ENCODE peak calls at places on chromosomes 6 and 20, in seven cellular contexts. M is epithelial cell of proximal tubule; S is SW480; W is HT-29; C is IMR-90; Y is PC-3; J is central memory CD4-positive, alpha-beta T cell. T is an unnamed sample.

GRCh38 chr6:127207591-127208120 is 59.0 kb upstream of the RNF146 start:
- DNase-seq in M (no peak), S (no peak), W (no peak), C (peak; percentile 61), Y (peak; percentile 40), J (no peak), T (peak; percentile 62)

GRCh38 chr20:32763202-32763999 is 1.2 kb downstream of the DNMT3B start:
- DNase-seq in M (no peak), S (peak; percentile 43), W (peak; percentile 8), C (no peak), Y (peak; percentile 34), J (no peak), T (no peak)

GRCh38 chr6:163335671-163336545 is 78.6 kb upstream of the QKI start:
- DNase-seq in M (no peak), S (no peak), W (no peak), C (peak; percentile 8), Y (no peak), J (no peak), T (no peak)

GRCh38 chr20:34271961-34272360 is 30.7 kb downstream of the ASIP start:
- DNase-seq in M (no peak), S (no peak), W (no peak), C (peak; percentile 52), Y (peak; percentile 16), J (no peak), T (no peak)

GRCh38 chr6:122752990-122753687 is 26.4 kb upstream of the FABP7 start:
- DNase-seq in M (no peak), S (no peak), W (no peak), C (no peak), Y (no peak), J (no peak), T (peak; percentile 59)

GRCh38 chr6:46284472-46284871 is 113.7 kb upstream of the ENPP5 start:
- DNase-seq in M (no peak), S (no peak), W (no peak), C (no peak), Y (no peak), J (no peak), T (no peak)

GRCh38 chr20:64146301-64146935 is 17.8 kb upstream of the MYT1 start:
- DNase-seq in M (no peak), S (no peak), W (no peak), C (no peak), Y (no peak), J (no peak), T (no peak)

GRCh38 chr6:161449521-161449920 is 175.7 kb upstream of the AGPAT4 start:
- DNase-seq in M (no peak), S (no peak), W (no peak), C (no peak), Y (no peak), J (no peak), T (no peak)

GRCh38 chr6:106103728-106104109 is 17.6 kb downstream of the PRDM1 start:
- DNase-seq in M (no peak), S (no peak), W (peak; percentile 29), C (no peak), Y (peak; percentile 38), J (peak; percentile 60), T (no peak)

GRCh38 chr20:21237956-21238355 is 65.2 kb upstream of the XRN2 start:
- DNase-seq in M (no peak), S (no peak), W (no peak), C (peak; percentile 27), Y (peak; percentile 67), J (no peak), T (no peak)

GRCh38 chr6:43143235-43144124 is 27.6 kb upstream of the SRF start:
- DNase-seq in M (no peak), S (peak; percentile 63), W (peak; percentile 89), C (peak; percentile 91), Y (peak; percentile 91), J (peak; percentile 66), T (peak; percentile 95)

GRCh38 chr6:56101141-56101553 is 146.2 kb downstream of the COL21A1 start:
- DNase-seq in M (peak; percentile 88), S (peak; percentile 79), W (peak; percentile 66), C (peak; percentile 94), Y (peak; percentile 95), J (no peak), T (no peak)

GRCh38 chr20:33433875-33434274 is 9.7 kb downstream of the SNTA1 start:
- DNase-seq in M (no peak), S (no peak), W (no peak), C (no peak), Y (no peak), J (no peak), T (no peak)

T was measured in cerebellar cortex.